ENCODE peak calls at places on chromosomes 13 and 19, in five cellular contexts. T is HuH-7.5; I is transverse colon; F is stimulated activated CD4-positive, alpha-beta T cell treated with anti-CD3 and anti-CD28 coated beads, Interleukin-15, amount 100 ng/mL, for 24 hours; H is HT-29. M is an unnamed sample.

GRCh38 chr19:16143399-16144215 is at the start of gene HSH2D:
- DNase-seq in F (peak), T (no peak), I (peak), H (peak), M (no peak)

GRCh38 chr19:40304306-40304705 is 19.2 kb upstream of the AKT2 start:
- DNase-seq in H (no peak), I (no peak), F (no peak), T (no peak), M (no peak)

GRCh38 chr13:100100115-100100879 is 11.4 kb downstream of the PCCA start:
- DNase-seq in I (no peak), T (no peak), H (peak), F (no peak), M (peak)

GRCh38 chr19:48568345-48568886 is 16.4 kb downstream of the SULT2B1 start:
- DNase-seq in F (peak), I (peak), T (no peak), H (peak), M (peak)

GRCh38 chr19:38062959-38063786 is 156.2 kb downstream of the SIPA1L3 start:
- DNase-seq in T (no peak), H (no peak), I (no peak), F (no peak), M (peak)

GRCh38 chr13:114128624-114129522 is 3.5 kb downstream of the RASA3 start:
- DNase-seq in T (no peak), I (peak), F (peak), H (peak), M (peak)

GRCh38 chr19:13169769-13170168 is 19.6 kb downstream of the IER2 start:
- DNase-seq in H (peak), I (peak), F (no peak), T (peak), M (no peak)

GRCh38 chr13:59665736-59666135 is 498.0 kb downstream of the DIAPH3 start:
- DNase-seq in T (no peak), I (no peak), H (no peak), F (no peak), M (no peak)

GRCh38 chr19:41309225-41310030 is 544 bp upstream of the CCDC97 start:
- DNase-seq in H (no peak), T (no peak), I (no peak), F (no peak), M (no peak)

GRCh38 chr19:42247631-42248199 is 5.3 kb upstream of the GSK3A start:
- DNase-seq in F (no peak), T (no peak), I (no peak), H (no peak), M (no peak)

GRCh38 chr19:35618857-35619256 is 6.3 kb downstream of the HAUS5 start:
- DNase-seq in F (no peak), T (no peak), H (no peak), I (no peak), M (no peak)

GRCh38 chr13:102580552-102581169 is 16.1 kb upstream of the TPP2 start:
- DNase-seq in H (peak), F (no peak), T (no peak), I (no peak), M (peak)